ENCODE peak calls at places on chromosomes 6 and 20, in seven cellular contexts. One of them, this sample, is unnamed.

GRCh38 chr6:147784371-147784770 is 275.9 kb downstream of the SAMD5 start:
- DNase-seq in trophoblast cell: no peak
- DNase-seq in mesendoderm: no peak
- DNase-seq in H9: no peak
- DNase-seq in H1: no peak
- DNase-seq in neuronal stem cell: no peak
- DNase-seq in IMR-90: no peak
- DNase-seq in this sample: no peak

GRCh38 chr6:18360188-18360587 is 27.0 kb upstream of the RNF144B start:
- DNase-seq in trophoblast cell: no peak
- DNase-seq in mesendoderm: no peak
- DNase-seq in H9: no peak
- DNase-seq in H1: no peak
- DNase-seq in neuronal stem cell: no peak
- DNase-seq in IMR-90: no peak
- DNase-seq in this sample: no peak

GRCh38 chr20:37956099-37956498 is 53.2 kb downstream of the VSTM2L start:
- DNase-seq in trophoblast cell: no peak
- DNase-seq in mesendoderm: no peak
- DNase-seq in H9: no peak
- DNase-seq in H1: no peak
- DNase-seq in neuronal stem cell: no peak
- DNase-seq in IMR-90: peak; percentile 35
- DNase-seq in this sample: peak; percentile 3

GRCh38 chr20:62217913-62218773 is 1.9 kb downstream of the HRH3 start:
- DNase-seq in trophoblast cell: no peak
- DNase-seq in mesendoderm: no peak
- DNase-seq in H9: no peak
- DNase-seq in H1: no peak
- DNase-seq in neuronal stem cell: no peak
- DNase-seq in IMR-90: no peak
- DNase-seq in this sample: no peak

GRCh38 chr6:120990866-120991265 is 343.4 kb downstream of the TBC1D32 start:
- DNase-seq in trophoblast cell: no peak
- DNase-seq in mesendoderm: no peak
- DNase-seq in H9: no peak
- DNase-seq in H1: no peak
- DNase-seq in neuronal stem cell: no peak
- DNase-seq in IMR-90: no peak
- DNase-seq in this sample: no peak

GRCh38 chr6:45422541-45423110 is 44.9 kb upstream of the SUPT3H start:
- DNase-seq in trophoblast cell: peak; percentile 47
- DNase-seq in mesendoderm: peak; percentile 78
- DNase-seq in H9: peak; percentile 68
- DNase-seq in H1: no peak
- DNase-seq in neuronal stem cell: peak; percentile 47
- DNase-seq in IMR-90: peak; percentile 55
- DNase-seq in this sample: peak; percentile 74

GRCh38 chr6:21527731-21528130 is 65.8 kb upstream of the SOX4 start:
- DNase-seq in trophoblast cell: no peak
- DNase-seq in mesendoderm: no peak
- DNase-seq in H9: no peak
- DNase-seq in H1: no peak
- DNase-seq in neuronal stem cell: no peak
- DNase-seq in IMR-90: no peak
- DNase-seq in this sample: no peak

GRCh38 chr20:62872184-62872862 is 10.7 kb upstream of the TCFL5 start:
- DNase-seq in trophoblast cell: no peak
- DNase-seq in mesendoderm: no peak
- DNase-seq in H9: no peak
- DNase-seq in H1: no peak
- DNase-seq in neuronal stem cell: no peak
- DNase-seq in IMR-90: no peak
- DNase-seq in this sample: no peak

GRCh38 chr20:8129211-8129986 is 2.7 kb upstream of the PLCB1 start:
- DNase-seq in trophoblast cell: no peak
- DNase-seq in mesendoderm: peak; percentile 65
- DNase-seq in H9: no peak
- DNase-seq in H1: no peak
- DNase-seq in neuronal stem cell: no peak
- DNase-seq in IMR-90: peak; percentile 88
- DNase-seq in this sample: no peak

GRCh38 chr20:5864873-5865582 is 85.3 kb downstream of the TRMT6 start:
- DNase-seq in trophoblast cell: no peak
- DNase-seq in mesendoderm: no peak
- DNase-seq in H9: no peak
- DNase-seq in H1: no peak
- DNase-seq in neuronal stem cell: no peak
- DNase-seq in IMR-90: peak; percentile 67
- DNase-seq in this sample: peak; percentile 72

GRCh38 chr6:46010270-46010669 is 5.4 kb downstream of the CLIC5 start:
- DNase-seq in trophoblast cell: no peak
- DNase-seq in mesendoderm: no peak
- DNase-seq in H9: no peak
- DNase-seq in H1: no peak
- DNase-seq in neuronal stem cell: no peak
- DNase-seq in IMR-90: no peak
- DNase-seq in this sample: no peak

GRCh38 chr6:33207569-33208088 is 671 bp upstream of the RING1 start:
- DNase-seq in trophoblast cell: peak; percentile 44
- DNase-seq in mesendoderm: no peak
- DNase-seq in H9: no peak
- DNase-seq in H1: no peak
- DNase-seq in neuronal stem cell: no peak
- DNase-seq in IMR-90: peak; percentile 43
- DNase-seq in this sample: peak; percentile 81

GRCh38 chr6:24522090-24522820 is 27.5 kb downstream of the ALDH5A1 start:
- DNase-seq in trophoblast cell: no peak
- DNase-seq in mesendoderm: no peak
- DNase-seq in H9: no peak
- DNase-seq in H1: no peak
- DNase-seq in neuronal stem cell: no peak
- DNase-seq in IMR-90: peak; percentile 17
- DNase-seq in this sample: no peak

GRCh38 chr20:64049060-64049886 is at the start of gene SOX18:
- DNase-seq in trophoblast cell: peak; percentile 38
- DNase-seq in mesendoderm: peak; percentile 69
- DNase-seq in H9: peak; percentile 53
- DNase-seq in H1: no peak
- DNase-seq in neuronal stem cell: no peak
- DNase-seq in IMR-90: peak; percentile 21
- DNase-seq in this sample: peak; percentile 45

GRCh38 chr6:3517350-3517749 is 60.5 kb upstream of the SLC22A23 start:
- DNase-seq in trophoblast cell: peak; percentile 98
- DNase-seq in mesendoderm: no peak
- DNase-seq in H9: no peak
- DNase-seq in H1: no peak
- DNase-seq in neuronal stem cell: no peak
- DNase-seq in IMR-90: peak; percentile 95
- DNase-seq in this sample: peak; percentile 91

GRCh38 chr20:32743237-32744112 is at the start of gene COMMD7:
- DNase-seq in trophoblast cell: peak; percentile 81
- DNase-seq in mesendoderm: peak; percentile 84
- DNase-seq in H9: peak; percentile 90
- DNase-seq in H1: no peak
- DNase-seq in neuronal stem cell: no peak
- DNase-seq in IMR-90: peak; percentile 44
- DNase-seq in this sample: peak; percentile 67

GRCh38 chr6:103672169-103672568 is 1187.5 kb downstream of the HACE1 start:
- DNase-seq in trophoblast cell: peak; percentile 26
- DNase-seq in mesendoderm: peak; percentile 26
- DNase-seq in H9: no peak
- DNase-seq in H1: no peak
- DNase-seq in neuronal stem cell: no peak
- DNase-seq in IMR-90: no peak
- DNase-seq in this sample: peak; percentile 57

GRCh38 chr6:152534541-152534940 is 102.6 kb downstream of the SYNE1 start:
- DNase-seq in trophoblast cell: no peak
- DNase-seq in mesendoderm: no peak
- DNase-seq in H9: no peak
- DNase-seq in H1: no peak
- DNase-seq in neuronal stem cell: no peak
- DNase-seq in IMR-90: no peak
- DNase-seq in this sample: no peak
- H3K4ac ChIP-seq in trophoblast cell: no peak overlapping the region
- H3K4ac ChIP-seq in mesendoderm: no peak overlapping the region
- H3K4ac ChIP-seq in H9: no peak overlapping the region
- H3K4ac ChIP-seq in H1: no peak overlapping the region
- H3K4ac ChIP-seq in neuronal stem cell: no peak overlapping the region
- H3K4ac ChIP-seq in IMR-90: no peak overlapping the region
- H3K4ac ChIP-seq in this sample: no peak overlapping the region

GRCh38 chr20:17480696-17481095 is 50.5 kb downstream of the BFSP1 start:
- DNase-seq in trophoblast cell: no peak
- DNase-seq in mesendoderm: no peak
- DNase-seq in H9: no peak
- DNase-seq in H1: no peak
- DNase-seq in neuronal stem cell: no peak
- DNase-seq in IMR-90: no peak
- DNase-seq in this sample: no peak

GRCh38 chr20:17481661-17482060 is 49.5 kb downstream of the BFSP1 start:
- DNase-seq in trophoblast cell: no peak
- DNase-seq in mesendoderm: no peak
- DNase-seq in H9: no peak
- DNase-seq in H1: no peak
- DNase-seq in neuronal stem cell: no peak
- DNase-seq in IMR-90: no peak
- DNase-seq in this sample: no peak

GRCh38 chr20:17485017-17485416 is 46.2 kb downstream of the BFSP1 start:
- DNase-seq in trophoblast cell: no peak
- DNase-seq in mesendoderm: no peak
- DNase-seq in H9: no peak
- DNase-seq in H1: no peak
- DNase-seq in neuronal stem cell: no peak
- DNase-seq in IMR-90: no peak
- DNase-seq in this sample: no peak

GRCh38 chr20:17473662-17474061 is 57.5 kb downstream of the BFSP1 start:
- DNase-seq in trophoblast cell: no peak
- DNase-seq in mesendoderm: no peak
- DNase-seq in H9: no peak
- DNase-seq in H1: no peak
- DNase-seq in neuronal stem cell: no peak
- DNase-seq in IMR-90: no peak
- DNase-seq in this sample: no peak

GRCh38 chr20:17479041-17479657 is 52.0 kb downstream of the BFSP1 start:
- DNase-seq in trophoblast cell: peak; percentile 51
- DNase-seq in mesendoderm: no peak
- DNase-seq in H9: no peak
- DNase-seq in H1: no peak
- DNase-seq in neuronal stem cell: no peak
- DNase-seq in IMR-90: no peak
- DNase-seq in this sample: no peak
- H3K4ac ChIP-seq in trophoblast cell: no peak overlapping the region
- H3K4ac ChIP-seq in mesendoderm: no peak overlapping the region
- H3K4ac ChIP-seq in H9: no peak overlapping the region
- H3K4ac ChIP-seq in H1: no peak overlapping the region
- H3K4ac ChIP-seq in neuronal stem cell: no peak overlapping the region
- H3K4ac ChIP-seq in IMR-90: no peak overlapping the region
- H3K4ac ChIP-seq in this sample: no peak overlapping the region

GRCh38 chr6:113805836-113806500 is 51.2 kb upstream of the MARCKS start:
- DNase-seq in trophoblast cell: no peak
- DNase-seq in mesendoderm: no peak
- DNase-seq in H9: no peak
- DNase-seq in H1: no peak
- DNase-seq in neuronal stem cell: no peak
- DNase-seq in IMR-90: no peak
- DNase-seq in this sample: no peak
- H3K4ac ChIP-seq in trophoblast cell: no peak overlapping the region
- H3K4ac ChIP-seq in mesendoderm: no peak overlapping the region
- H3K4ac ChIP-seq in H9: no peak overlapping the region
- H3K4ac ChIP-seq in H1: no peak overlapping the region
- H3K4ac ChIP-seq in neuronal stem cell: no peak overlapping the region
- H3K4ac ChIP-seq in IMR-90: no peak overlapping the region
- H3K4ac ChIP-seq in this sample: no peak overlapping the region

DNA sequence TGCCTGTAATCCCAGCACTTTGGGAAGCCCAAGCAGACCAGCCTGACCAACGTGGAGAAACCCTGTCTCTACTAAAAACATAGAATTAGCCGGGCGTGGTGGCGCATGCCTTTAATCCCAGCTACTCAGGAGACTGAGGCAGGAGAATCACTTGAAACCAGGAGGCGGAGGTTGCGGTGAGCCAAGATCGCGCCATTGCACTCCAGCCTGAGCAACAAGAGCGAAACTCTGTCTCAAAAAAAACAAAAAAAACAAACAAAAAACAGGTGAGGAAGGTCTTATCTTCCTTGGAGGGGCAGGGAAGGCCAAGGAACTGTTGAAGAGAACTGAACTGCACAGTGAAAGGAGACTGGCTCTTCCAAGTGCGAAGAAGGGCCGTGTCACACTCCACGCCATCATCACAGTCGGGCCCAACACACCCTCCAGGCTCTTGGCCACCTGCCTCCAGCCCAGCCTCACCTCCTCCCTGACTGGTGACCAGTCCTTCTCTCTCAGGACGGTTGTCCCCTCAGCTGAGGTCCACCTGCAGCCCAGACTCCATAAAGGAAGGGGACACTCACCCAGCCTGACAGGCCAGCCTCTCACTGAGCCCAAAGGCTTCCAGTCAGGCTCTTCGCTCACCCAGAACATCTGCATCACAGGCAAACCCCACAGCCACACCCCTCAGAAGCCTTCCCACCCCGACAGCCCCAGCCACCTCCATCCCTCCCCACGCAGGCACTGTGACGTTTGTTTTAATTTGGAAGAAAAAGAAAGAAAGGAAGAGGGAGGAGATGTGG is 4.1 kb downstream of the ZC3H12D start:
- DNase-seq in trophoblast cell: no peak
- DNase-seq in mesendoderm: no peak
- DNase-seq in H9: no peak
- DNase-seq in H1: no peak
- DNase-seq in neuronal stem cell: no peak
- DNase-seq in IMR-90: no peak
- DNase-seq in this sample: no peak
- H3K4ac ChIP-seq in trophoblast cell: no peak overlapping the region
- H3K4ac ChIP-seq in mesendoderm: no peak overlapping the region
- H3K4ac ChIP-seq in H9: no peak overlapping the region
- H3K4ac ChIP-seq in H1: no peak overlapping the region
- H3K4ac ChIP-seq in neuronal stem cell: no peak overlapping the region
- H3K4ac ChIP-seq in IMR-90: no peak overlapping the region
- H3K4ac ChIP-seq in this sample: no peak overlapping the region

GRCh38 chr6:38153946-38154345 is 334.4 kb downstream of the ZFAND3 start:
- DNase-seq in trophoblast cell: no peak
- DNase-seq in mesendoderm: no peak
- DNase-seq in H9: no peak
- DNase-seq in H1: no peak
- DNase-seq in neuronal stem cell: no peak
- DNase-seq in IMR-90: no peak
- DNase-seq in this sample: no peak
- H3K4ac ChIP-seq in trophoblast cell: no peak overlapping the region
- H3K4ac ChIP-seq in mesendoderm: no peak overlapping the region
- H3K4ac ChIP-seq in H9: no peak overlapping the region
- H3K4ac ChIP-seq in H1: no peak overlapping the region
- H3K4ac ChIP-seq in neuronal stem cell: no peak overlapping the region
- H3K4ac ChIP-seq in IMR-90: no peak overlapping the region
- H3K4ac ChIP-seq in this sample: no peak overlapping the region

This sample was measured in mesenchymal stem cell.